ENCODE peak calls at places on chromosome 15, in ten cellular contexts. C is body of pancreas, E is neural progenitor cell, G is fibroblast of lung, V is Caco-2, S is right cardiac atrium, F is A673, B is colonic mucosa, L is SJCRH30, O is cardiac muscle cell. T is an unnamed sample. For H3K27me3 and H3K9me3, the result is how much of the 10 kb centered on the place peaks cover.

GRCh38 chr15:62578548-62578947 is 413.5 kb upstream of the C2CD4B start:
- DNase-seq in O (no peak), S (no peak), E (no peak), F (no peak), V (no peak), C (no peak), G (no peak), B (peak), L (no peak), T (no peak)

GRCh38 chr15:41512078-41512394 is 1.6 kb downstream of the LTK start:
- DNase-seq in E (no peak), F (no peak), G (no peak), L (no peak), B (peak), S (no peak), O (no peak), C (no peak), V (peak), T (no peak)

GRCh38 chr15:95929232-95929846 is 401.2 kb upstream of the NR2F2 start:
- DNase-seq in L (peak), E (no peak), B (no peak), G (peak), F (no peak), C (no peak), S (no peak), O (no peak), V (no peak), T (no peak)

GRCh38 chr15:85588657-85589056 is 206.1 kb downstream of the KLHL25 start:
- DNase-seq in C (no peak), E (no peak), S (no peak), F (no peak), B (no peak), O (peak), G (peak), L (no peak), V (no peak), T (no peak)

GRCh38 chr15:66496951-66497501 is 536 bp downstream of the SNAPC5 start:
- DNase-seq in O (no peak), C (peak), S (no peak), G (no peak), V (no peak), L (no peak), E (no peak), B (no peak), F (no peak), T (no peak)

GRCh38 chr15:75661041-75661778 is 13.5 kb downstream of the SNX33 start:
- DNase-seq in F (no peak), V (peak), E (peak), B (peak), S (peak), O (no peak), C (peak), G (peak), L (peak), T (peak)

GRCh38 chr15:72180771-72181324 is 16.7 kb downstream of the GRAMD2A start:
- DNase-seq in F (no peak), L (no peak), S (no peak), O (no peak), V (no peak), E (no peak), B (no peak), C (no peak), G (no peak), T (no peak)

GRCh38 chr15:90214553-90215205 is 13.5 kb downstream of the SEMA4B start:
- DNase-seq in S (no peak), L (no peak), C (no peak), E (no peak), O (no peak), F (no peak), G (no peak), B (no peak), V (no peak), T (no peak)

GRCh38 chr15:66107070-66107469 is 146.5 kb downstream of the MEGF11 start:
- DNase-seq in B (no peak), E (peak), F (no peak), C (no peak), O (no peak), V (no peak), G (no peak), L (no peak), S (no peak), T (no peak)

GRCh38 chr15:62712455-62712839 is 330.1 kb upstream of the TPM1 start:
- DNase-seq in B (no peak), C (no peak), S (no peak), V (no peak), G (no peak), O (no peak), F (no peak), E (no peak), L (no peak), T (no peak)

DNA sequence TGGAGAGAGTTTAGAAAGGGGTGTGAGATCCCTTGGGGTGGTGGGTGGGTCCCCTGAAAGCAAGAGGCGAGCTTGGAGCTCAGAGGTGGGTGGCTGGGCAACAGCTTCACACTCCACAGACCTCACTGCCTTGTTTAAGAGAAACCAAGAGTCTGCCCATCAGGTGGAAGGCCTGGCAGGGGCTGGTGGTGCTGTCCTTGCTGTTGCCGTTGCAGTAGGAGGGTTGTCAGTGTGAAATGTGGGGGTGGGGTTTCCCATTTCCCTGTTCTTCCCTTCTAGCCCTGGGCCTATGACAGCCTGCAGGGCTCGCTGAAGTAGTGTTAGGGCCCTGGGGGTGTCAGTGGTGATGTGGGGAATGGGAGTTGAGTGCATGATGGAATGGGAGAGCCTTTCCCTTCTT is 4.1 kb downstream of the PLEKHO2 start:
- DNase-seq in G (no peak), C (no peak), L (no peak), F (no peak), S (peak), O (no peak), V (no peak), E (no peak), B (no peak), T (no peak)
- H3K4me3 ChIP-seq in G (peak), C (no peak), L (no peak), F (no peak), S (peak), O (no peak), V (no peak), E (no peak), B (peak), T (no peak)

DNA sequence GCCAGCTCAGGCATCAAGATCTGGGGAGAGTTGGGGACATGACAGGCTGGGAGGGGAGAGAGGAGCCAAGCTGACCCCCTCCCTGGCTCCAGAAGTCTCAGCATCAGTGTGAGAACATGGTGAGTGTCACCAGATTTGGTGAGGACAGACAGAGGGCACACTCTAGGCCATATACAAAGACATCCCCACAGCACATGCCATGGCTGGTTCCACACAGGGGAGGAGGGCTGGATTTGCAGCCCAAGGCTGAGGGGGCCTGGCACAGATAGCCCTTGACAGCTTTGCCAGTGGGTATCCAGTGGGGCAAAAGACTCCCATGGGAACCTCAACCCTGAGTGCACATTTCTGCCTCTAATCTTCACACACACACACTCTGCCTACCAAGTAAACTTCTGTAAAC is 10.1 kb upstream of the ANKRD63 start:
- DNase-seq in S (peak), F (no peak), B (no peak), G (no peak), V (no peak), L (no peak), O (no peak), C (no peak), E (no peak), T (no peak)
- H3K27me3 ChIP-seq in S (under half), F (under half), B (under half), G (under half), V (under half), L (under half), O (under half), C (under half), E (half or more), T (under half)

GRCh38 chr15:100454148-100454547 is 74.6 kb downstream of the CERS3 start:
- DNase-seq in L (no peak), O (no peak), E (no peak), B (no peak), S (no peak), G (no peak), C (no peak), V (no peak), F (no peak), T (no peak)
- H3K9me3 ChIP-seq in L (under half), O (under half), E (under half), B (under half), S (under half), G (under half), C (under half), V (under half), F (under half), T (under half)

DNA sequence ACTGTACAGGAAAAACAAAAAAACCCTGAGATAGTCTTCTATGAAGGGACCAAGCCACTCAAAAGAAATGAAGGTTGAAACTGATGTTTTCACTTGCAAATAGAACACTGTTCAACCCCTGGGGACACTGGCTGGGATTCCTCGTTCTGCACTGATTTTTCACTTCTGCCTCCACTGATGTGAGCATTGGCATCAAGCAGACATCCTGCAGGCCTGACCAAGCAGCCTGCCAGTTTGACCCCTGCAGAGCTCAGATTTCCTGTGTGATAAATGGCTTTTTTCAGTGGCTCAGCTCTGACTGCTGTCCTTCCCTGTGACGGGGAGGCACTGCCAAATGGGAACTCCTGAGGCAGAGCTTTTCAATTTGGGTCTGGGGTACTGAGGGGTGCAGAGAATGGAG is 50.0 kb downstream of the RASGRP1 start:
- DNase-seq in O (no peak), C (no peak), S (no peak), E (peak), L (no peak), G (no peak), F (no peak), V (no peak), B (no peak), T (no peak)
- H3K4me3 ChIP-seq in O (no peak), C (no peak), S (no peak), E (no peak), L (no peak), G (no peak), F (no peak), V (no peak), B (no peak), T (no peak)

DNA sequence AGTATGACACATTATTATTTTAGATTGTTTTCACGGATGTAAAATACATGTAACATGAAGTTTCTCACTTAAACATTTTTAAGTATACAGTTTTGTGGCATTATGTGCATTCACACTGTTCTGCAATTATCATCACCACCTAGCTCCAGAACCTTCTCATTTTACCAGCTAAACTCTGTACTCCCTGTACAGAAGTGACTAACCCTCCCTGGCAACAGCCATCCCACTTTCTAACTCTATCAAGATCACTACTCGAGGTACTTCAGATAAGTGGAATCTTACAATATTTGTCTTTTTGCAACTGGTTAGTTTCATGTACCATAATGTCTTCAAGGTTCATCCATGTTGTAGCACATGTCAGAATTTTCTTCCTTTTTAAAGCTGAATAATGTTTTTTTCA is 116.3 kb upstream of the IGF1R start:
- DNase-seq in L (no peak), S (no peak), G (no peak), C (no peak), B (no peak), F (no peak), E (no peak), V (no peak), O (no peak), T (no peak)
- H3K27me3 ChIP-seq in L (under half), S (under half), G (under half), C (under half), B (under half), F (under half), E (under half), V (under half), O (under half), T (under half)

DNA sequence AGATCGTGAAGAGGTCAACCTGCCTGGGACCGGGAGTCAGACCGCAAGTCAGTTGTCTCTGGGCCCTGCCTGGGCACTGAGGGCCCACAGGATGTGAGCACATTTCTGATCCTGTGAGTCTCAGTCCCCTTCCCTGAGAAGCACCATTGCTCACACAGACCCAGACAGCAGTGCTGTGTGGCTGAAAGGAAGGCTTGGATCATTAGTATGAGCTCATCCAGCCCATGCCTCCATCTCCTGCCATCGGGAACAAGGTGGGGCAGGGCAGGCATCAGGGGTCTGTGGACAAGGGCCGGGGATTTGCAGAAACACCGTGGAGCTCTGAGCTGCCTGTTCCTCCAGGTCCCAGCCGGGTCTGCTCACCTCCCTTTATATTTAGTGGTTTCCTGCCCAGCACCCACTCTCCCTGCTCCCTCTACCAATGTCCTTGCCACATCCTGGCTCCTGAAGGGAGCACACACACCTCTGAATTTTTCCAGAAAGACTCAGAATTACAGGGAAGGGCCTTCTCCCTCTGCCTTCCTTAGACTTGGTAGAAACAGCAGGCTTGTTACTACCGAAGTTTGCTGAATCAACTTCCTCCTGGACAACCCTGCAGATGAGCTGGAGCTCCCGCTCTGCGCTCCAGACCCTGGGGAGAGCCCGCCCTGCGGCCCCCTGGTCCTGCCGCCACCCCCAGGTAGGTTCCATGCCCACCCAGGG is 128.3 kb downstream of the NSMCE3 start:
- DNase-seq in L (no peak), V (no peak), E (no peak), C (no peak), G (peak), O (no peak), F (no peak), S (no peak), B (no peak), T (no peak)
- H3K9me3 ChIP-seq in L (under half), V (under half), E (under half), C (under half), G (under half), O (under half), F (under half), S (under half), B (under half), T (under half)

GRCh38 chr15:78751602-78751979 is 59.7 kb downstream of the ADAMTS7 start:
- DNase-seq in C (no peak), E (no peak), O (no peak), S (no peak), B (no peak), V (no peak), F (no peak), L (no peak), G (no peak), T (no peak)

GRCh38 chr15:78749831-78750230 is 61.4 kb downstream of the ADAMTS7 start:
- DNase-seq in F (no peak), G (no peak), O (no peak), B (peak), E (no peak), C (no peak), V (no peak), S (no peak), L (no peak), T (no peak)

GRCh38 chr15:78752492-78753358 is 58.5 kb downstream of the ADAMTS7 start:
- DNase-seq in L (no peak), V (no peak), S (peak), B (no peak), F (no peak), O (no peak), C (no peak), G (no peak), E (peak), T (no peak)

GRCh38 chr15:78750566-78750965 is 60.7 kb downstream of the ADAMTS7 start:
- DNase-seq in B (peak), L (no peak), E (no peak), C (no peak), G (no peak), V (no peak), O (no peak), F (no peak), S (no peak), T (peak)
- H3K4me3 ChIP-seq in B (no peak), L (no peak), E (no peak), C (no peak), G (no peak), V (no peak), O (no peak), F (no peak), S (peak), T (peak)

DNA sequence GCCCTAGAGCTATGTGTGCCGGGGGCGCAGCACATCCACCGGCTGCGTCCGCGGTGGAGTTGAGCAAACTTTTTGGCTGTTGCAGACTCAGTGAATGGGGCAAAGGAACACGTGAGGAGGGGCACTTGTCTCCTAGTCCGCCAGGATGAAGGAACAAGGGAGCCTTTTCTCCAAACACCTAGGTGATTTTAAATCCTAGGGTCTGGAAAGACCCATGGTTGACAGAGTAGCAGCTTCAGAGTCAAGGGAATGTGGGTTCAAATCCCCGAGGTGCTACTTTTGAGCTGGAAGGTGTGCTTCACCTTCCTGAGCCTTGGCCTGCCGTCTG is 648 bp downstream of the ACAN start:
- DNase-seq in O (no peak), L (no peak), F (no peak), C (no peak), B (no peak), V (no peak), G (no peak), E (no peak), S (no peak), T (no peak)
- H3K27me3 ChIP-seq in O (half or more), L (under half), F (half or more), C (under half), B (under half), V (under half), G (under half), E (half or more), S (under half), T (under half)

DNA sequence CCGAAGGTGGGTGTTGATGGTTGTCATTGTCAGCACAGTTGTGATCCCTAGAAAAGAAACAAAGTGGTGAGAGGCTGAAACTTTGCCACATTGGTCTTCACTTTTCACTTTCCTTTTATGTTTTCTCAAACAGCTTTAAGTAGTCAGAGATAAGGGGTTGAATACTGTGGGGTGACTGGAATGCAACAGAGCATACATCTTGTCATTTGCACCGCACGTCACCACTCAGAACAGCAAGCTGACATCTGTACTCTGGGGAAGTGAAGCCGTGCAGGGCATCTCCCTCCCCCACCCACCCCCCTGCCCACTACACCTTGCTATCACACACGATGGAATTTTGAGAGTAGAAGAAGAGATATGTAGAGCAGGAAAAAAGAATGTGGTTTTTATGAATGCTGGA is 211.7 kb downstream of the GABRB3 start:
- DNase-seq in O (peak), C (no peak), E (no peak), G (no peak), S (peak), L (no peak), V (no peak), F (no peak), B (no peak), T (no peak)
- H3K9me3 ChIP-seq in O (under half), C (under half), E (under half), G (under half), S (under half), L (under half), V (under half), F (half or more), B (under half), T (under half)

GRCh38 chr15:78052545-78052944 is 25.0 kb downstream of the TBC1D2B start:
- DNase-seq in V (no peak), F (no peak), B (no peak), E (no peak), O (no peak), G (no peak), S (no peak), C (no peak), L (no peak), T (no peak)
- H3K4me3 ChIP-seq in V (no peak), F (no peak), B (no peak), E (no peak), O (no peak), G (no peak), S (no peak), C (no peak), L (no peak), T (no peak)

T was measured in MG63.